ENCODE peak calls at places on chromosome 1, in four cellular contexts. M is heart left ventricle; L is left ventricle myocardium inferior; X is CD8-positive, alpha-beta memory T cell. K is an unnamed sample. For H3K9me3, the result is how much of the 10 kb centered on the place peaks cover.

GRCh38 chr1:238608139-238608538 is 717.4 kb upstream of the ZP4 start:
- DNase-seq in M (no peak), X (no peak), L (no peak), K (no peak)

GRCh38 chr1:119982006-119982405 is 85.7 kb upstream of the ADAM30 start:
- DNase-seq in M (no peak), L (no peak), X (no peak), K (no peak)

GRCh38 chr1:229124471-229125198 is 146.3 kb upstream of the RAB4A start:
- DNase-seq in M (no peak), L (no peak), X (no peak), K (no peak)

GRCh38 chr1:36624466-36624865 is 141.8 kb upstream of the CSF3R start:
- DNase-seq in X (no peak), L (no peak), M (no peak), K (no peak)

GRCh38 chr1:172002725-172003345 is 161.5 kb downstream of the DNM3 start:
- DNase-seq in L (no peak), X (peak), M (peak), K (no peak)

GRCh38 chr1:230501845-230502244 is 75.7 kb upstream of the PGBD5 start:
- DNase-seq in M (no peak), L (no peak), X (no peak), K (no peak)

GRCh38 chr1:245380790-245381535 is 226.2 kb downstream of the KIF26B start:
- DNase-seq in L (no peak), X (no peak), M (no peak), K (no peak)

GRCh38 chr1:64401285-64401684 is 68.6 kb upstream of the CACHD1 start:
- DNase-seq in X (no peak), M (no peak), L (no peak), K (no peak)

GRCh38 chr1:85911742-85912141 is 203.5 kb upstream of the ZNHIT6 start:
- DNase-seq in M (no peak), X (no peak), L (no peak), K (no peak)

GRCh38 chr1:244313346-244313745 is 138.4 kb downstream of the ADSS2 start:
- DNase-seq in X (no peak), L (no peak), M (no peak), K (no peak)

GRCh38 chr1:202145325-202146140 is 996 bp upstream of the ARL8A start:
- DNase-seq in M (no peak), X (no peak), L (no peak), K (no peak)

GRCh38 chr1:72023063-72023647 is 259.2 kb downstream of the NEGR1 start:
- DNase-seq in X (no peak), L (no peak), M (no peak), K (no peak)

GRCh38 chr1:41670558-41670957 is 186.1 kb upstream of the EDN2 start:
- DNase-seq in X (no peak), L (no peak), M (no peak), K (no peak)

DNA sequence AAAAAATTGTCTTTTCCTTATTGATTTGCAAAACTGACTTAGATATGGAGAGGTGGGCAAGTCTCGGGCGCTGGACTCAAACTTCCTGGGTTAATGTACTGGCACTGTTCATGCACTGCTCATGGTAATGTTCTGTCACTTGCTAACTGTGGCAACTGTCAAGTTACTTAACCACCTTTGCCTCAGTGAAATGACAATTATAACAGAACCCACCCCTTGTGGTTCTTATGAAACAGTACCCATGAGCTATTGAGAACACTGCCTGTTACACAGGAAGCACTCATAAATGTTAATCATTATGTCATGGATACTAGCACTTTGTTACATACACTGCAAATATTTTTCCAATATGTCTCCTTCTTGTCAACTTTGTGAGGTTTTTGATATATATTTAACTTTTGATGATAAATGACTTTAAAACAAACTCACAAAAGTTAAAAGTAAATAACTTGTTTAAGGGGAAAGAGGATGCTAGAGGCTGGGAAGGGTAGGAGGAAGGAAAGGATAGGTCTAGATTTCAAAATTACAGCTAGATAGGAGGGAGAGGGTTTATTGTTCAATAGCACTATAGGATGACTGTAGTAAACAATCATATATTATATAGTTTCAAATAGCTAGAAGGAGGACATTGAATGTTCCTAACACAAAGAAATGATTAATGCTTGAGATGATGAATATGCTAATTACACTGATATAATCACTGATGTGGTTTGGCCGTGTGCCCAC is 342.5 kb downstream of the ADGRL2 start:
- DNase-seq in X (no peak), M (no peak), L (no peak), K (no peak)
- H3K9me3 ChIP-seq in X (under half), M (under half), L (under half), K (under half)

DNA sequence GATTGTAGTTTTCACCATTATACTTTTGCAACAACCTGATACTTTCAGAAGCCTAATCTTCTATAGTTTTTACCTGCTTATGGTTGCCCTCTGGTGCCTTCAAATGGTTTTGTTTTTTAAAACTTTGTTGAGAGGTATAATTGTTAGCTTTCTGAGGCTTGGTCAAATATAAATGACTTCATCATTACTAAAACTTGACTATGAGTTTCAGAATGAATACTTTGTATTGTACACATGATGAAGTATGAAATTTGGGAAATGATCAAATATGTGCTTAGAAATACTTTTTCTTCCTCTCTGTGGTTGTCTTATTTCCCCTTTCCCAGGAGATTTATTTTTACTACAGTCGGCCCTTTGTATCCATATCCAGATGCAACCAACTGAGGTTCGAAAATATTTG is 151.8 kb upstream of the B3GALT2 start:
- DNase-seq in M (no peak), L (no peak), X (no peak), K (no peak)
- H3K27ac ChIP-seq in M (no peak), L (no peak), X (no peak), K (no peak)

DNA sequence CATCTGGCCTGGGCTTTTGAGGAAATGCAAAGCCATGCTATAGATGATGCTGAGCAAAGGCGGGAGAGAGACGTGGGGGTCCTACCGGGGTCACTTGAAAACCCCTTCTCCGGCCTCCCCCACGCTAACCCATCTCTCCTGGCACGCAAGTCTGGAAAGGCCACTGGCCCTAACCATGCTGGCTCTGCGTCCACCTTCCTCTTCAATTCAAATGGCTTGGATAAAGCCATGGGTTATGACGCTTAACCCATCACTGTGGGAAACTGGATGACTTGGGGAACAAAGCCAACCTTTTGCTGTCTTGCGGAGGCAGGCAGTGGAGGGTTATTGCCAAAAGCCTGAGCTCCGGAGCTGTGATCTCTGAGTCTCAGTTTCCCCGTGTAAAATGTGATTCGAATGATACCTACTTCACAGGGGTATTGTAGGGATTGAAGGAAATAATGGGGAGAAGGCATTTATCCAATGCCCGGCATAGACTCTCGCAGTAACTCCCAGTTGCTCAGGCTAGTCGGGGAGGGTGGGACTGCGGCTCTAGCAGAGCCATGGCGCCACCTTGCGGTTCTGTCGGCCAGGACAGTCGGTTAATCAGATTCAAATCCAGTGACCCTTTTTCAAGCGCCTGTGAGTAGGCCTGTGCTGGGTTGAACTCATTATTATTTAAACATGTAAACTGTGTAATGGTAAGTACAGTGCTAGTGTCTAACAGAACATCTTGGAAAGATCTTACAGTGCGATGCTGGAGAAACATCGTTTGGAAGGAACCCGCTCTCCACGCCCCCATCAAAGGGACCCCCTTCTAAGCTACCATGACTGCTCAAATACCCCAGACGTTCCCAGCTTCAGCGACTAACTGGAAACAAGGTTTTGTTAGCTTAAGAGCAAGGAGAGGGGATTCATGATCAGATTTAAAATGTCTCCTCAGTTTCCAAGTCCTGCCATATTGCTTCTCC is 20.3 kb downstream of the NEK2 start:
- DNase-seq in M (peak), L (peak), X (peak), K (peak)
- H3K4me3 ChIP-seq in M (no peak), L (peak), X (no peak), K (no peak)

GRCh38 chr1:231660198-231660597 is 33.6 kb downstream of the DISC1 start:
- DNase-seq in L (no peak), X (no peak), M (no peak), K (no peak)
- H3K9me3 ChIP-seq in L (under half), X (under half), M (under half), K (under half)

K was measured in psoas muscle.